ENCODE peak calls at places on chromosome 18, in six cellular contexts. C is A549, M is endothelial cell of umbilical vein, L is K562, Y is GM12878, K is HepG2. E is an unnamed sample.

GRCh38 chr18:35938158-35938557 is 34.3 kb upstream of the RMP24 start:
- DNase-seq in K (no peak), Y (no peak), M (no peak), C (no peak), L (no peak), E (no peak)

GRCh38 chr18:5073026-5073944 is 123.8 kb downstream of the AKAIN1 start:
- DNase-seq in K (peak), C (no peak), Y (no peak), M (peak), L (peak), E (peak)

GRCh38 chr18:61556862-61557261 is 223.6 kb downstream of the CDH20 start:
- DNase-seq in C (no peak), Y (no peak), L (no peak), K (no peak), M (no peak), E (no peak)

GRCh38 chr18:5518179-5518770 is 25.5 kb downstream of the EPB41L3 start:
- DNase-seq in M (no peak), L (no peak), K (no peak), C (no peak), Y (no peak), E (no peak)

GRCh38 chr18:31301201-31301655 is 16.7 kb upstream of the DSG1 start:
- DNase-seq in M (no peak), Y (no peak), C (no peak), L (no peak), K (no peak), E (no peak)

GRCh38 chr18:12608292-12608691 is 49.6 kb downstream of the SPIRE1 start:
- DNase-seq in Y (no peak), L (no peak), K (peak), M (peak), C (no peak), E (no peak)

GRCh38 chr18:468841-469796 is 31.4 kb downstream of the COLEC12 start:
- DNase-seq in C (no peak), Y (no peak), L (no peak), K (peak), M (no peak), E (no peak)

GRCh38 chr18:47595816-47596501 is 334.5 kb downstream of the SMAD2 start:
- DNase-seq in C (peak), K (peak), Y (peak), L (peak), M (peak), E (peak)

GRCh38 chr18:23495723-23496440 is 7.4 kb upstream of the RMC1 start:
- DNase-seq in K (no peak), L (no peak), C (no peak), Y (no peak), M (no peak), E (no peak)

GRCh38 chr18:48736316-48736715 is 197.5 kb downstream of the CTIF start:
- DNase-seq in M (no peak), C (no peak), K (no peak), L (no peak), Y (no peak), E (no peak)

GRCh38 chr18:42977982-42978595 is 137.4 kb downstream of the RIT2 start:
- DNase-seq in K (no peak), M (no peak), Y (no peak), L (no peak), C (no peak), E (no peak)

GRCh38 chr18:13910501-13910900 is 4.8 kb downstream of the MC2R start:
- DNase-seq in M (no peak), K (no peak), Y (no peak), C (no peak), L (no peak), E (no peak)

GRCh38 chr18:78677483-78678317 is 301.9 kb upstream of the SALL3 start:
- DNase-seq in K (no peak), M (no peak), C (no peak), Y (no peak), L (no peak), E (no peak)

GRCh38 chr18:6205706-6206105 is 209.0 kb downstream of the L3MBTL4 start:
- DNase-seq in L (no peak), K (no peak), C (no peak), M (no peak), Y (no peak), E (no peak)

GRCh38 chr18:60892855-60893254 is 440.4 kb upstream of the CDH20 start:
- DNase-seq in L (no peak), Y (no peak), C (no peak), M (no peak), K (peak), E (peak)

GRCh38 chr18:43465483-43465882 is 188.2 kb upstream of the SYT4 start:
- DNase-seq in K (no peak), C (no peak), Y (no peak), M (no peak), L (no peak), E (no peak)

GRCh38 chr18:60044290-60045006 is 144.7 kb downstream of the PMAIP1 start:
- DNase-seq in C (peak), M (no peak), K (no peak), L (no peak), Y (no peak), E (no peak)

GRCh38 chr18:26624443-26624842 is 76.1 kb upstream of the KCTD1 start:
- DNase-seq in K (no peak), M (no peak), Y (no peak), C (no peak), L (no peak), E (no peak)

GRCh38 chr18:34647251-34647650 is 62.8 kb upstream of the DTNA start:
- DNase-seq in K (no peak), C (peak), M (no peak), L (no peak), Y (no peak), E (peak)

GRCh38 chr18:36761186-36761698 is 67.6 kb downstream of the TPGS2 start:
- DNase-seq in C (no peak), L (peak), K (peak), Y (no peak), M (no peak), E (no peak)

GRCh38 chr18:25042641-25043051 is 309.3 kb downstream of the ZNF521 start:
- DNase-seq in C (no peak), Y (no peak), M (peak), K (no peak), L (no peak), E (no peak)

GRCh38 chr18:58768293-58768974 is 96.2 kb upstream of the ZNF532 start:
- DNase-seq in Y (no peak), K (peak), L (peak), M (peak), C (peak), E (peak)

GRCh38 chr18:42131940-42132244 is 176.9 kb downstream of the PIK3C3 start:
- DNase-seq in K (no peak), L (no peak), M (no peak), C (no peak), Y (no peak), E (no peak)

GRCh38 chr18:70781860-70782453 is 493.1 kb downstream of the SOCS6 start:
- DNase-seq in K (peak), Y (peak), C (peak), L (peak), M (peak), E (peak)

GRCh38 chr18:76932026-76932819 is 109.9 kb downstream of the ZNF236 start:
- DNase-seq in L (no peak), M (peak), K (no peak), C (no peak), Y (no peak), E (no peak)

GRCh38 chr18:43571078-43571689 is 293.9 kb upstream of the SYT4 start:
- DNase-seq in K (peak), M (peak), Y (no peak), C (peak), L (peak), E (peak)

GRCh38 chr18:5519448-5520362 is 24.1 kb downstream of the EPB41L3 start:
- DNase-seq in K (no peak), M (peak), C (no peak), L (no peak), Y (no peak), E (no peak)

GRCh38 chr18:44884446-44884845 is 203.8 kb downstream of the SETBP1 start:
- DNase-seq in Y (no peak), K (no peak), M (no peak), L (no peak), C (no peak), E (no peak)

GRCh38 chr18:56323673-56324072 is 314.7 kb downstream of the TXNL1 start:
- DNase-seq in M (no peak), Y (no peak), C (no peak), L (no peak), K (no peak), E (no peak)

GRCh38 chr18:72866901-72867701 is 686 bp downstream of the NETO1 start:
- DNase-seq in M (no peak), C (no peak), Y (no peak), K (no peak), L (no peak), E (no peak)

GRCh38 chr18:28153485-28154065 is 23.4 kb downstream of the CDH2 start:
- DNase-seq in Y (no peak), M (no peak), K (no peak), L (no peak), C (no peak), E (no peak)

GRCh38 chr18:12628706-12629702 is 28.9 kb downstream of the SPIRE1 start:
- DNase-seq in M (peak), C (no peak), Y (no peak), L (no peak), K (no peak), E (no peak)

GRCh38 chr18:79393181-79393598 is 2.5 kb upstream of the NFATC1 start:
- DNase-seq in M (no peak), Y (no peak), L (no peak), C (no peak), K (no peak), E (no peak)

GRCh38 chr18:37251679-37252078 is 313.9 kb downstream of the CELF4 start:
- DNase-seq in C (no peak), K (no peak), L (no peak), Y (no peak), M (no peak), E (no peak)

GRCh38 chr18:13180614-13181375 is 37.8 kb upstream of the LDLRAD4 start:
- DNase-seq in L (no peak), K (no peak), Y (no peak), M (no peak), C (no peak), E (no peak)

GRCh38 chr18:8987250-8987649 is 115.2 kb upstream of the NDUFV2 start:
- DNase-seq in Y (no peak), K (no peak), L (no peak), C (no peak), M (no peak), E (no peak)

GRCh38 chr18:43279015-43279758 is 1.9 kb upstream of the SYT4 start:
- DNase-seq in M (no peak), K (peak), Y (no peak), L (no peak), C (no peak), E (peak)

GRCh38 chr18:50816767-50817166 is 3.0 kb downstream of the MRO start:
- DNase-seq in L (no peak), M (no peak), Y (no peak), C (no peak), K (no peak), E (no peak)

GRCh38 chr18:50819727-50820378 is at the start of gene MRO:
- DNase-seq in Y (no peak), K (peak), C (peak), L (peak), M (peak), E (peak)

GRCh38 chr18:50817898-50818250 is 1.9 kb downstream of the MRO start:
- DNase-seq in K (no peak), C (no peak), M (no peak), L (no peak), Y (no peak), E (no peak)

GRCh38 chr18:50819027-50819726 is 639 bp downstream of the MRO start:
- DNase-seq in L (peak), C (peak), M (peak), K (peak), Y (no peak), E (peak)

GRCh38 chr18:50820901-50821520 is 1.2 kb upstream of the MRO start:
- DNase-seq in L (no peak), C (no peak), M (no peak), Y (no peak), K (no peak), E (peak)
- TF ChIP-seq MYC in L (no peak), C (no peak), M (no peak), Y (no peak), K (no peak), E (no peak)

DNA sequence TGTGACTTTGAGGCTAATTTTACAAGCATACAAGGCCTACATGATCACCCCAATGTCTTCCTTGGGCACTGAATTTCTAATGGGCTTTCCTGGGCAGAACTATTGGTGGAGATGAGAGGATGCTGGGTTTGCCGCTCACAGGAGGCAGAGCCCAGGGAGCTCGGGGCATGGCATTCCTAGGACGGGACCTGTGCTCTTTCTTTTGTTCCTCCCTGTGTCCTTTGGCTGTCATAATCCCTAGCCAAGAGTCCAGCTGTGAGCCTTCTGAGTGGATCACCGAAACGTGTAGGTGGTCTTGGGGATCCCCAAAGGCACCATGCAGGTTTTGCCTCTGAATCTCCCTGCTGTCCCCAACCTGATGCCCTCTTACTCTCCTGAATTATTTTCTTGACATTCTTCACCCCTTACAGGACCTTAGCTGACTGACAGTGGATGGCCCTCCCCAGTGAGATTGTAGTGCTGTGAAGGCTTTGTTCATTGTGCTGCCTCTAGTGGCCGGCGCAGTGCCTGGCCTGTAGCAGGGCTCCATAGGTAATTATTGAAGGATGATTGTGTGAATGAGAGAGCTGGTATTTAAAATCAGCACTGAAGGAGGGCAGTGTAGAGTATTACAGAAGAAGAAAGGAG is 221.9 kb downstream of the ZNF407 start:
- DNase-seq in M (no peak), L (peak), C (peak), K (peak), Y (no peak), E (peak)
- TF ChIP-seq MYC in M (no peak), L (no peak), C (no peak), K (no peak), Y (no peak), E (no peak)

GRCh38 chr18:22412502-22412901 is 5.2 kb downstream of the CTAGE1 start:
- DNase-seq in C (no peak), Y (no peak), M (no peak), L (no peak), K (no peak), E (no peak)
- TF ChIP-seq MYC in C (no peak), Y (no peak), M (no peak), L (no peak), K (no peak), E (no peak)

GRCh38 chr18:3667255-3668137 is 217.5 kb downstream of the TGIF1 start:
- DNase-seq in M (no peak), L (no peak), C (no peak), Y (no peak), K (peak), E (no peak)

GRCh38 chr18:3671181-3671580 is 221.2 kb downstream of the TGIF1 start:
- DNase-seq in K (no peak), L (no peak), C (no peak), Y (no peak), M (no peak), E (no peak)

GRCh38 chr18:3666526-3667254 is 216.7 kb downstream of the TGIF1 start:
- DNase-seq in Y (no peak), L (no peak), M (no peak), C (no peak), K (no peak), E (no peak)

GRCh38 chr18:3665780-3666525 is 216.0 kb downstream of the TGIF1 start:
- DNase-seq in C (peak), M (peak), K (peak), L (peak), Y (peak), E (peak)

DNA sequence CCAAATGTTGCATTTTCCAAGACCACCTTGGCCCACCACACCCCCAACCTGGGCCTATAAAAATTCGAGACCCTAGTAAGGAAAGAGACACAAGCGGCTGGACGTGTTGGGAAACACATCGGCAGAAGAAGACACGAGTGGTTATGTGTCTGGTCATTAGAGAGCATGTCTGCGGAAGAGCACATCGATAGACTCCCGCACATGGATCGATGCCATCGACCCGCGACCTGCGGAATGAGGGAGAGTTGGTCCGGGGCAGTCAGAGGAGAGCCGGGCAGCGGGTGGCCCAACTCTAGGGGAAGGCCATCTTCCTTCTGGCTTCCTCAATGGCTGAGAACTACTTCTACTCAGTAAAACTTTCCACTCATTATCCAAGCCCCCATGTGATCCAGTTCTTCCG is 219.4 kb downstream of the TGIF1 start:
- DNase-seq in M (no peak), K (no peak), L (no peak), Y (no peak), C (no peak), E (no peak)
- TF ChIP-seq MYC in M (no peak), K (no peak), L (no peak), Y (no peak), C (no peak), E (no peak)

GRCh38 chr18:63924551-63924950 is 16.8 kb downstream of the SERPINB10 start:
- DNase-seq in L (no peak), Y (no peak), M (no peak), K (no peak), C (no peak), E (no peak)
- TF ChIP-seq MYC in L (no peak), Y (no peak), M (no peak), K (no peak), C (no peak), E (no peak)

GRCh38 chr18:54161267-54161666 is 63.2 kb downstream of the MBD2 start:
- DNase-seq in C (no peak), Y (no peak), L (no peak), K (no peak), M (no peak), E (no peak)
- TF ChIP-seq MYC in C (no peak), Y (no peak), L (no peak), K (no peak), M (no peak), E (no peak)

GRCh38 chr18:67199993-67200617 is 316.4 kb downstream of the DSEL start:
- DNase-seq in L (no peak), K (peak), Y (peak), C (peak), M (peak), E (peak)
- TF ChIP-seq MYC in L (no peak), K (no peak), Y (no peak), C (no peak), M (no peak), E (no peak)

E was measured in NB4.